ENCODE peak calls at places on chromosomes 5 and 9, in seven cellular contexts. J is D341Med; A is HTR-8/SVneo; W is gastrocnemius medialis; K is activated CD4-positive, alpha-beta T cell treated with anti-CD3 and anti-CD28 coated beads for 4 hours; N is endothelial cell; R is CD4-positive, alpha-beta memory T cell. I is an unnamed sample.

GRCh38 chr9:13513710-13514444 is 234.4 kb upstream of the MPDZ start:
- DNase-seq in J (no peak), N (no peak), A (no peak), W (no peak), K (no peak), R (no peak), I (no peak)

GRCh38 chr9:134214395-134214765 is 50.0 kb upstream of the RNU6ATAC start:
- DNase-seq in N (no peak), J (no peak), R (no peak), A (no peak), W (no peak), K (no peak), I (no peak)

GRCh38 chr9:122228906-122229837 is at the start of gene LHX6:
- DNase-seq in N (no peak), A (no peak), W (no peak), J (no peak), K (no peak), R (no peak), I (no peak)

GRCh38 chr5:10500669-10501068 is 59.0 kb downstream of the ROPN1L start:
- DNase-seq in W (no peak), A (no peak), N (no peak), R (no peak), J (no peak), K (no peak), I (no peak)

GRCh38 chr5:159402871-159403270 is 72.6 kb upstream of the IL12B start:
- DNase-seq in A (no peak), J (no peak), W (no peak), N (no peak), R (no peak), K (no peak), I (no peak)

GRCh38 chr9:6383551-6384225 is 29.3 kb upstream of the UHRF2 start:
- DNase-seq in A (no peak), N (no peak), K (no peak), J (no peak), R (no peak), W (no peak), I (no peak)

GRCh38 chr9:109014267-109015025 is 1.1 kb upstream of the CTNNAL1 start:
- DNase-seq in A (no peak), W (no peak), J (no peak), K (no peak), R (no peak), N (no peak), I (no peak)

GRCh38 chr9:134518004-134518606 is 123.5 kb upstream of the COL5A1 start:
- DNase-seq in N (no peak), J (peak; percentile 20), R (no peak), W (no peak), A (no peak), K (no peak), I (no peak)

GRCh38 chr9:134191455-134192209 is 27.3 kb upstream of the RNU6ATAC start:
- DNase-seq in W (no peak), N (no peak), A (no peak), K (no peak), R (no peak), J (no peak), I (no peak)

GRCh38 chr5:1223278-1223670 is 1.9 kb upstream of the SLC6A18 start:
- DNase-seq in W (no peak), R (no peak), J (no peak), K (no peak), N (no peak), A (no peak), I (no peak)

GRCh38 chr9:120932086-120932818 is 5.7 kb upstream of the TRAF1 start:
- DNase-seq in W (no peak), J (peak; percentile 54), R (no peak), A (no peak), N (no peak), K (peak; percentile 8), I (no peak)

GRCh38 chr5:137834498-137834897 is 33.2 kb upstream of the MYOT start:
- DNase-seq in K (no peak), N (no peak), R (no peak), A (peak; percentile 18), J (no peak), W (no peak), I (no peak)

GRCh38 chr5:113487411-113487778 is 858 bp downstream of the MCC start:
- DNase-seq in K (no peak), A (peak; percentile 4), J (peak; percentile 35), N (peak; percentile 7), W (no peak), R (no peak), I (no peak)